ENCODE peak calls at places on chromosomes 5 and 9, in five cellular contexts. Y, C, R, A and W are unnamed samples.

GRCh38 chr9:35743880-35744518 is 5.0 kb downstream of the GBA2 start:
- DNase-seq in Y (no peak), C (no peak), R (no peak), A (no peak), W (no peak)

GRCh38 chr9:123255718-123256117 is 12.7 kb downstream of the STRBP start:
- DNase-seq in Y (no peak), C (no peak), R (no peak), A (no peak), W (no peak)

GRCh38 chr9:127950513-127951210 is 13.0 kb upstream of the DPM2 start:
- DNase-seq in Y (no peak), C (no peak), R (no peak), A (no peak), W (peak; percentile 55)

GRCh38 chr5:96876292-96876850 is at the start of gene ERAP2:
- DNase-seq in Y (no peak), C (no peak), R (no peak), A (peak; percentile 22), W (no peak)

GRCh38 chr9:129561594-129562281 is 59.2 kb downstream of the C9orf50 start:
- DNase-seq in Y (no peak), C (no peak), R (no peak), A (no peak), W (no peak)

GRCh38 chr9:83060557-83060956 is 2.4 kb downstream of the RASEF start:
- DNase-seq in Y (no peak), C (no peak), R (no peak), A (no peak), W (no peak)

GRCh38 chr5:4233671-4234070 is 638.0 kb downstream of the IRX1 start:
- DNase-seq in Y (no peak), C (no peak), R (no peak), A (no peak), W (no peak)

GRCh38 chr5:111447822-111448221 is 64.5 kb downstream of the STARD4 start:
- DNase-seq in Y (no peak), C (no peak), R (no peak), A (no peak), W (peak; percentile 6)

GRCh38 chr9:23598994-23599393 is 227.0 kb downstream of the ELAVL2 start:
- DNase-seq in Y (no peak), C (no peak), R (no peak), A (no peak), W (no peak)

GRCh38 chr9:134329886-134330285 is 3.6 kb downstream of the RXRA start:
- DNase-seq in Y (no peak), C (no peak), R (no peak), A (no peak), W (no peak)

GRCh38 chr9:121651295-121652036 is at the start of gene DAB2IP:
- DNase-seq in Y (peak; percentile 45), C (peak; percentile 71), R (no peak), A (no peak), W (peak; percentile 88)

GRCh38 chr9:129281506-129282145 is 103.6 kb upstream of the IER5L start:
- DNase-seq in Y (no peak), C (no peak), R (no peak), A (peak; percentile 10), W (no peak)

GRCh38 chr9:20292002-20292401 is 330.3 kb downstream of the MLLT3 start:
- DNase-seq in Y (no peak), C (peak; percentile 33), R (no peak), A (no peak), W (no peak)

GRCh38 chr9:14441976-14442651 is 128.2 kb upstream of the NFIB start:
- DNase-seq in Y (no peak), C (peak; percentile 44), R (no peak), A (no peak), W (no peak)

GRCh38 chr5:72465601-72466563 is 41.3 kb downstream of the ZNF366 start:
- DNase-seq in Y (no peak), C (no peak), R (no peak), A (no peak), W (no peak)

GRCh38 chr9:106718996-106719395 is 144.0 kb upstream of the ZNF462 start:
- DNase-seq in Y (no peak), C (no peak), R (no peak), A (no peak), W (no peak)